ENCODE peak calls at places on chromosomes 3 and 15, in ten cellular contexts. B, H, I, E, S, M, D, Z, G and Q are unnamed samples.

GRCh38 chr3:30510596-30510995 is 95.8 kb upstream of the TGFBR2 start:
- DNase-seq in B (no peak), H (no peak), I (no peak), E (no peak), S (no peak), M (no peak), D (no peak), Z (no peak), G (peak; percentile 71), Q (no peak)

GRCh38 chr3:40299721-40300335 is 9.7 kb upstream of the EIF1B start:
- DNase-seq in B (no peak), H (no peak), I (no peak), E (no peak), S (no peak), M (no peak), D (no peak), Z (peak; percentile 89), G (no peak), Q (no peak)

GRCh38 chr3:107679911-107680310 is 157.1 kb downstream of the BBX start:
- DNase-seq in B (no peak), H (no peak), I (no peak), E (no peak), S (no peak), M (no peak), D (no peak), Z (no peak), G (no peak), Q (no peak)

GRCh38 chr3:135056084-135056730 is 261.1 kb downstream of the EPHB1 start:
- DNase-seq in B (no peak), H (no peak), I (no peak), E (no peak), S (no peak), M (no peak), D (no peak), Z (no peak), G (peak; percentile 15), Q (no peak)

GRCh38 chr15:23629234-23629805 is 18.3 kb downstream of the MAGEL2 start:
- DNase-seq in B (no peak), H (no peak), I (no peak), E (no peak), S (no peak), M (no peak), D (no peak), Z (peak; percentile 14), G (peak; percentile 41), Q (no peak)

GRCh38 chr3:65575376-65575840 is 463.3 kb downstream of the MAGI1 start:
- DNase-seq in B (no peak), H (no peak), I (no peak), E (no peak), S (no peak), M (no peak), D (no peak), Z (peak; percentile 75), G (peak; percentile 80), Q (no peak)

GRCh38 chr15:37880009-37880834 is 54.2 kb upstream of the TMCO5A start:
- DNase-seq in B (no peak), H (no peak), I (peak; percentile 3), E (no peak), S (no peak), M (no peak), D (no peak), Z (peak; percentile 82), G (peak; percentile 59), Q (peak; percentile 6)

GRCh38 chr3:126952983-126953660 is 29.8 kb upstream of the PLXNA1 start:
- DNase-seq in B (no peak), H (no peak), I (no peak), E (no peak), S (no peak), M (no peak), D (no peak), Z (no peak), G (no peak), Q (no peak)

GRCh38 chr15:45331977-45332376 is 46.4 kb downstream of the GATM start:
- DNase-seq in B (no peak), H (no peak), I (no peak), E (no peak), S (no peak), M (peak; percentile 28), D (no peak), Z (no peak), G (no peak), Q (no peak)

GRCh38 chr3:190345878-190346277 is 23.6 kb upstream of the CLDN1 start:
- DNase-seq in B (no peak), H (no peak), I (no peak), E (no peak), S (no peak), M (no peak), D (no peak), Z (peak; percentile 42), G (no peak), Q (no peak)

GRCh38 chr3:51777985-51778384 is 1.1 kb downstream of the IQCF6 start:
- DNase-seq in B (peak; percentile 30), H (no peak), I (no peak), E (no peak), S (no peak), M (peak; percentile 63), D (no peak), Z (no peak), G (peak; percentile 5), Q (no peak)

GRCh38 chr3:157467165-157467564 is 30.5 kb downstream of the PTX3 start:
- DNase-seq in B (no peak), H (no peak), I (no peak), E (no peak), S (no peak), M (no peak), D (no peak), Z (peak; percentile 60), G (peak; percentile 43), Q (no peak)

GRCh38 chr3:197854596-197855343 is 63.7 kb downstream of the LRCH3 start:
- DNase-seq in B (no peak), H (no peak), I (no peak), E (no peak), S (no peak), M (no peak), D (no peak), Z (peak; percentile 91), G (peak; percentile 3), Q (no peak)

GRCh38 chr3:169060037-169060436 is 603.5 kb downstream of the MECOM start:
- DNase-seq in B (no peak), H (no peak), I (no peak), E (no peak), S (no peak), M (no peak), D (no peak), Z (peak; percentile 18), G (peak; percentile 19), Q (no peak)

GRCh38 chr3:7764091-7764490 is 737.5 kb upstream of the LMCD1 start:
- DNase-seq in B (no peak), H (no peak), I (no peak), E (no peak), S (no peak), M (no peak), D (no peak), Z (no peak), G (no peak), Q (no peak)

GRCh38 chr15:91889143-91889815 is 35.8 kb downstream of the SLCO3A1 start:
- DNase-seq in B (no peak), H (no peak), I (no peak), E (no peak), S (no peak), M (no peak), D (no peak), Z (no peak), G (no peak), Q (no peak)

GRCh38 chr3:172332256-172333041 is 115.8 kb downstream of the GHSR start:
- DNase-seq in B (no peak), H (peak; percentile 85), I (no peak), E (peak; percentile 53), S (peak; percentile 71), M (peak; percentile 50), D (peak; percentile 39), Z (peak; percentile 75), G (peak; percentile 75), Q (peak; percentile 58)

GRCh38 chr15:68389936-68390790 is 41.8 kb downstream of the ITGA11 start:
- DNase-seq in B (no peak), H (no peak), I (peak; percentile 46), E (no peak), S (no peak), M (peak; percentile 5), D (no peak), Z (peak; percentile 86), G (peak; percentile 31), Q (peak; percentile 53)

GRCh38 chr3:113890256-113890900 is 51.8 kb downstream of the GRAMD1C start:
- DNase-seq in B (no peak), H (no peak), I (peak; percentile 1), E (no peak), S (no peak), M (no peak), D (no peak), Z (no peak), G (no peak), Q (no peak)

DNA sequence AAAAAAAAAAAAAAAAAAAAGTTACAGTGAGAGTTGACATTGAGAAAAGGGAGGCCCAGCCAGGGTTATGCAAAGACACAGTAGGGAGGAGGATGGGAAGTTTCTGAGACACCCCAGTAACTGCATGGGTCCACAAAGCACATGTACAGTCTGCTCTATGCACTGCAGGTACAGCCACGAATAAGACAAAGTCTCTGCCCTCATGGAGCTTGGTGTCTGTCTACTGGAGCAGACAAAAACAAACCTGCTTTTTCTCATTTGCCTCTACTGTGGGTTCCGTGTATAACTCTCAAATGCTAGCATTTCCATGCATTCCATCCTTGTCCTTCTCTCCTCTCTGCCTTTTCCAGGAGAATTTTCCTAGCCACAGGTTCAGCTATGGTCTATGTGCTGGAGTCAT is 107.4 kb downstream of the UBE3A start:
- DNase-seq in B (no peak), H (no peak), I (no peak), E (no peak), S (no peak), M (no peak), D (no peak), Z (no peak), G (no peak), Q (no peak)
- TF ChIP-seq CTCF in B (no peak), H (no peak), I (no peak), E (no peak), S (no peak), M (no peak), D (no peak), Z (no peak), G (no peak), Q (no peak)

GRCh38 chr15:48974865-48975264 is 11.1 kb upstream of the SHC4 start:
- DNase-seq in B (no peak), H (no peak), I (no peak), E (no peak), S (no peak), M (no peak), D (no peak), Z (peak; percentile 28), G (no peak), Q (no peak)
- TF ChIP-seq CTCF in B (no peak), H (no peak), I (no peak), E (no peak), S (no peak), M (no peak), D (peak; percentile 23), Z (peak; percentile 15), G (no peak), Q (no peak)

GRCh38 chr15:74780983-74781672 is 752 bp upstream of the CSK start:
- DNase-seq in B (no peak), H (no peak), I (peak; percentile 61), E (no peak), S (no peak), M (no peak), D (no peak), Z (peak; percentile 34), G (no peak), Q (no peak)
- TF ChIP-seq CTCF in B (no peak), H (no peak), I (no peak), E (no peak), S (no peak), M (no peak), D (no peak), Z (no peak), G (no peak), Q (no peak)

GRCh38 chr3:184117649-184118048 is 17.5 kb upstream of the EIF2B5 start:
- DNase-seq in B (no peak), H (no peak), I (no peak), E (no peak), S (no peak), M (no peak), D (no peak), Z (no peak), G (no peak), Q (no peak)
- TF ChIP-seq CTCF in B (no peak), H (no peak), I (no peak), E (no peak), S (no peak), M (no peak), D (no peak), Z (no peak), G (peak; percentile 10), Q (no peak)